ENCODE peak calls at places on chromosomes 11 and 22, in ten cellular contexts. O is keratinocyte, P is MG63, R is foreskin melanocyte, H is NB4, G is brain microvascular endothelial cell, K is AG04449, S is A549, N is non-pigmented ciliary epithelial cell, I is NCI-H748 treated with DMSO at 0.1 percent for 48 hours. W is an unnamed sample.

GRCh38 chr22:40414306-40414705 is 43.9 kb downstream of the SGSM3 start:
- DNase-seq in P (no peak), K (no peak), S (no peak), H (no peak), R (no peak), G (no peak), N (no peak), I (no peak), O (no peak), W (no peak)

GRCh38 chr11:127191689-127192088 is 191.1 kb upstream of the KIRREL3 start:
- DNase-seq in H (no peak), K (no peak), P (no peak), I (peak), N (no peak), S (no peak), R (no peak), O (no peak), G (no peak), W (no peak)

GRCh38 chr22:37331811-37332536 is 49.7 kb downstream of the CYTH4 start:
- DNase-seq in N (no peak), S (no peak), O (no peak), P (no peak), I (no peak), H (peak), G (no peak), R (no peak), K (no peak), W (no peak)

GRCh38 chr22:45597460-45598192 is 74.0 kb upstream of the ATXN10 start:
- DNase-seq in O (no peak), N (no peak), G (no peak), I (no peak), K (no peak), R (no peak), H (peak), S (no peak), P (no peak), W (no peak)

GRCh38 chr11:130145975-130146776 is 13.4 kb upstream of the ST14 start:
- DNase-seq in R (no peak), S (peak), H (no peak), P (peak), O (peak), K (no peak), I (no peak), N (no peak), G (no peak), W (no peak)

GRCh38 chr11:112241486-112241885 is 15.3 kb downstream of the PTS start:
- DNase-seq in G (peak), S (no peak), O (no peak), P (no peak), N (peak), R (no peak), H (no peak), I (no peak), K (peak), W (no peak)

GRCh38 chr11:28842716-28843115 is 734.5 kb downstream of the METTL15 start:
- DNase-seq in H (no peak), N (no peak), I (no peak), R (no peak), K (no peak), O (no peak), G (peak), P (no peak), S (no peak), W (no peak)

GRCh38 chr11:1084561-1085439 is 10.1 kb downstream of the MUC2 start:
- DNase-seq in S (no peak), I (no peak), O (no peak), K (no peak), R (no peak), N (no peak), P (no peak), H (peak), G (no peak), W (no peak)

GRCh38 chr22:49780281-49780991 is 47.2 kb downstream of the BRD1 start:
- DNase-seq in G (no peak), R (no peak), N (no peak), S (no peak), H (peak), O (no peak), I (no peak), K (no peak), P (no peak), W (no peak)

GRCh38 chr11:95917188-95918036 is 6.5 kb downstream of the MTMR2 start:
- DNase-seq in N (no peak), P (no peak), K (no peak), H (no peak), I (peak), O (no peak), G (peak), S (no peak), R (no peak), W (peak)

GRCh38 chr11:35800970-35801953 is 138.7 kb downstream of the TRIM44 start:
- DNase-seq in S (no peak), P (no peak), G (no peak), N (no peak), H (peak), O (no peak), R (no peak), K (no peak), I (no peak), W (peak)

GRCh38 chr11:62708423-62709261 is 1.2 kb downstream of the GNG3 start:
- DNase-seq in O (no peak), I (peak), P (no peak), S (no peak), R (no peak), H (no peak), K (no peak), N (no peak), G (no peak), W (no peak)

GRCh38 chr22:49922926-49923325 is 4.5 kb downstream of the CRELD2 start:
- DNase-seq in I (no peak), R (no peak), G (no peak), K (no peak), N (no peak), S (no peak), O (no peak), P (no peak), H (no peak), W (no peak)

GRCh38 chr11:2432171-2432621 is 12.1 kb downstream of the TRPM5 start:
- DNase-seq in G (no peak), R (no peak), N (no peak), I (no peak), S (no peak), O (no peak), K (no peak), P (no peak), H (no peak), W (no peak)

GRCh38 chr11:73317373-73317772 is 9.3 kb downstream of the ARHGEF17 start:
- DNase-seq in S (no peak), H (no peak), K (no peak), N (no peak), R (no peak), O (no peak), G (no peak), P (no peak), I (no peak), W (no peak)

GRCh38 chr11:111465400-111465799 is 46.8 kb downstream of the BTG4 start:
- DNase-seq in O (peak), K (peak), G (peak), P (no peak), H (no peak), R (no peak), N (no peak), I (no peak), S (no peak), W (no peak)

GRCh38 chr11:93766504-93766903 is 17.6 kb upstream of the MED17 start:
- DNase-seq in I (no peak), S (no peak), R (no peak), O (no peak), G (no peak), H (no peak), P (no peak), N (no peak), K (no peak), W (no peak)

GRCh38 chr11:128603752-128604472 is 16.6 kb upstream of the ETS1 start:
- DNase-seq in I (no peak), G (no peak), R (peak), O (no peak), S (no peak), H (peak), N (no peak), P (no peak), K (no peak), W (no peak)

GRCh38 chr22:25919452-25919851 is 177.5 kb downstream of the MYO18B start:
- DNase-seq in P (no peak), I (peak), K (no peak), N (no peak), H (no peak), O (no peak), G (no peak), S (no peak), R (no peak), W (no peak)

GRCh38 chr11:47056261-47056915 is 119.8 kb downstream of the CSTPP1 start:
- DNase-seq in I (no peak), S (no peak), R (peak), P (peak), G (peak), O (no peak), H (peak), N (peak), K (no peak), W (peak)

GRCh38 chr11:130070829-130071205 is 1.1 kb downstream of the APLP2 start:
- DNase-seq in I (no peak), O (no peak), K (no peak), P (peak), R (no peak), N (no peak), H (peak), S (peak), G (no peak), W (peak)

GRCh38 chr22:20464096-20464614 is 26.5 kb upstream of the SCARF2 start:
- DNase-seq in N (no peak), O (no peak), I (no peak), K (no peak), S (no peak), P (no peak), R (no peak), H (no peak), G (no peak), W (no peak)

GRCh38 chr22:43272301-43272700 is 70.9 kb downstream of the SCUBE1 start:
- DNase-seq in R (no peak), S (no peak), O (no peak), N (no peak), G (no peak), I (no peak), P (no peak), H (no peak), K (no peak), W (no peak)

GRCh38 chr11:131723088-131723487 is 352.7 kb downstream of the NTM start:
- DNase-seq in K (no peak), R (no peak), G (no peak), N (no peak), H (no peak), P (no peak), S (no peak), I (no peak), O (no peak), W (no peak)

GRCh38 chr11:117232911-117233409 is 489 bp downstream of the RNF214 start:
- DNase-seq in I (no peak), N (no peak), G (no peak), K (no peak), O (no peak), H (peak), S (peak), R (no peak), P (peak), W (no peak)

GRCh38 chr22:29032584-29032983 is 29.0 kb downstream of the C22orf31 start:
- DNase-seq in I (no peak), P (no peak), H (no peak), R (no peak), O (no peak), G (no peak), N (no peak), K (no peak), S (no peak), W (peak)